ENCODE peak calls at places on chromosomes 4 and X, in eight cellular contexts. G is stimulated activated naive B cell treated with anti-CD40 and anti-IgM and Interleukin-4, amounts not matched to agents 10 μg/mL and 1 μg/mL and 100 μg/mL, for 72 hours; Y is RWPE2; V is mucosa of descending colon; T is A549; P is sciatic nerve; A is heart left ventricle; Z is activated naive CD4-positive, alpha-beta T cell treated with anti-CD3 and anti-CD28 coated beads, Interleukin-2, amount 50 U/mL, for 72 hours. F is an unnamed sample.

GRCh38 chrX:17024896-17025295 is 78.4 kb downstream of the REPS2 start:
- ATAC-seq in G (peak), Y (no peak), V (peak), T (no peak), P (no peak), A (no peak), Z (no peak), F (no peak)

GRCh38 chrX:72245461-72246089 is 6.7 kb upstream of the ERCC6L start:
- ATAC-seq in G (no peak), Y (peak), V (peak), T (peak), P (peak), A (no peak), Z (peak), F (peak)

GRCh38 chrX:16934212-16934611 is 12.2 kb upstream of the REPS2 start:
- ATAC-seq in G (no peak), Y (no peak), V (no peak), T (no peak), P (no peak), A (no peak), Z (no peak), F (no peak)

GRCh38 chr4:48254381-48255072 is 15.1 kb downstream of the TEC start:
- ATAC-seq in G (no peak), Y (no peak), V (no peak), T (no peak), P (peak), A (peak), Z (no peak), F (peak)

GRCh38 chrX:38206036-38206435 is 14.6 kb downstream of the SRPX start:
- ATAC-seq in G (no peak), Y (no peak), V (no peak), T (no peak), P (no peak), A (no peak), Z (no peak), F (no peak)

GRCh38 chr4:140126261-140126660 is 27.7 kb downstream of the MAML3 start:
- ATAC-seq in G (no peak), Y (no peak), V (no peak), T (no peak), P (no peak), A (no peak), Z (no peak), F (no peak)

GRCh38 chr4:109648266-109648996 is 54.8 kb downstream of the CASP6 start:
- ATAC-seq in G (peak), Y (peak), V (peak), T (no peak), P (no peak), A (no peak), Z (peak), F (no peak)

GRCh38 chr4:122826596-122827257 is at the start of gene FGF2:
- ATAC-seq in G (peak), Y (peak), V (peak), T (peak), P (peak), A (peak), Z (peak), F (peak)

GRCh38 chr4:76620723-76621463 is 185.9 kb downstream of the SHROOM3 start:
- ATAC-seq in G (no peak), Y (no peak), V (peak), T (no peak), P (no peak), A (no peak), Z (peak), F (peak)

GRCh38 chrX:124194209-124194608 is 138.3 kb upstream of the TEX13D start:
- ATAC-seq in G (no peak), Y (no peak), V (peak), T (no peak), P (peak), A (peak), Z (no peak), F (no peak)

GRCh38 chr4:1030559-1030958 is 19.1 kb downstream of the FGFRL1 start:
- ATAC-seq in G (no peak), Y (no peak), V (peak), T (peak), P (no peak), A (no peak), Z (no peak), F (no peak)

GRCh38 chrX:132227383-132228112 is 8.3 kb upstream of the RAP2C start:
- ATAC-seq in G (no peak), Y (no peak), V (no peak), T (no peak), P (peak), A (no peak), Z (no peak), F (peak)

GRCh38 chr4:185437809-185438208 is 12.0 kb upstream of the UFSP2 start:
- ATAC-seq in G (no peak), Y (no peak), V (no peak), T (no peak), P (no peak), A (no peak), Z (peak), F (no peak)

GRCh38 chrX:14528629-14529287 is 578 bp upstream of the GLRA2 start:
- ATAC-seq in G (peak), Y (peak), V (peak), T (peak), P (peak), A (no peak), Z (no peak), F (peak)

GRCh38 chr4:174494146-174494545 is 28.1 kb downstream of the HPGD start:
- ATAC-seq in G (no peak), Y (no peak), V (no peak), T (no peak), P (no peak), A (no peak), Z (peak), F (no peak)

GRCh38 chr4:14646831-14647230 is 355.4 kb upstream of the CPEB2 start:
- ATAC-seq in G (no peak), Y (no peak), V (no peak), T (peak), P (no peak), A (no peak), Z (no peak), F (no peak)

F was measured in esophagus mucosa.